ENCODE peak calls at places on chromosomes 7 and 10, in ten cellular contexts. K is stomach, G is spleen, W is adrenal gland, Q is AG04450, Z is PC-3, F is uterus, Y is upper lobe of right lung, D is lung, L is esophagus muscularis mucosa. T is an unnamed sample.
A peak's percentile ranks its signal among the peaks of the same experiment; 100 is the strongest.

GRCh38 chr7:111678281-111678680 is 116.0 kb upstream of the IMMP2L start:
- DNase-seq in Y (no peak), Z (peak; percentile 51), F (no peak), Q (no peak), K (no peak), W (no peak), L (no peak), G (no peak), D (no peak), T (no peak)

GRCh38 chr10:6221971-6222751 is 19.4 kb downstream of the PFKFB3 start:
- DNase-seq in Y (no peak), G (no peak), L (no peak), K (no peak), D (no peak), Q (no peak), W (no peak), F (no peak), Z (no peak), T (no peak)

GRCh38 chr7:100629117-100629711 is 12.1 kb downstream of the TFR2 start:
- DNase-seq in F (no peak), Q (no peak), W (peak; percentile 33), G (no peak), L (no peak), K (peak; percentile 31), D (no peak), Z (peak; percentile 55), Y (no peak), T (no peak)

GRCh38 chr7:131040467-131040932 is 287.2 kb upstream of the MKLN1 start:
- DNase-seq in K (peak; percentile 62), G (no peak), Z (peak; percentile 79), Q (peak; percentile 48), F (peak; percentile 49), L (no peak), W (no peak), Y (no peak), D (no peak), T (peak; percentile 68)

GRCh38 chr7:100208911-100209408 is 10.8 kb upstream of the PVRIG start:
- DNase-seq in D (no peak), Y (no peak), Z (no peak), L (no peak), G (peak; percentile 72), Q (no peak), F (no peak), W (no peak), K (no peak), T (no peak)

GRCh38 chr7:50369408-50370026 is 65.0 kb downstream of the IKZF1 start:
- DNase-seq in F (no peak), Y (no peak), K (no peak), Z (peak; percentile 50), D (no peak), Q (no peak), L (no peak), G (no peak), W (no peak), T (no peak)

GRCh38 chr10:81876253-81876731 is 1.3 kb downstream of the NRG3 start:
- DNase-seq in L (no peak), Q (no peak), D (no peak), W (no peak), K (no peak), G (peak; percentile 59), Z (no peak), F (no peak), Y (peak; percentile 60), T (no peak)

GRCh38 chr10:11875499-11876281 is 52.5 kb downstream of the PROSER2 start:
- DNase-seq in Y (peak; percentile 93), W (peak; percentile 94), Z (peak; percentile 91), K (peak; percentile 96), L (no peak), F (peak; percentile 58), G (peak; percentile 70), D (peak; percentile 92), Q (peak; percentile 15), T (peak; percentile 91)

GRCh38 chr10:54096892-54097291 is 704.1 kb downstream of the PCDH15 start:
- DNase-seq in Y (no peak), L (no peak), G (no peak), Z (no peak), D (no peak), W (no peak), K (no peak), F (no peak), Q (no peak), T (no peak)

GRCh38 chr7:29328050-29328449 is 133.5 kb downstream of the CHN2 start:
- DNase-seq in Y (no peak), F (no peak), Q (no peak), D (no peak), W (no peak), K (no peak), G (no peak), L (no peak), Z (no peak), T (no peak)

GRCh38 chr10:103512591-103513382 is 19.3 kb downstream of the NEURL1 start:
- DNase-seq in K (peak; percentile 34), D (no peak), L (no peak), Y (peak; percentile 48), G (no peak), Q (no peak), F (no peak), W (no peak), Z (no peak), T (peak; percentile 24)

GRCh38 chr7:73811760-73812168 is 19.0 kb upstream of the CLDN4 start:
- DNase-seq in L (no peak), F (peak; percentile 43), Q (no peak), Y (peak; percentile 91), D (peak; percentile 83), K (peak; percentile 80), Z (peak; percentile 84), W (peak; percentile 76), G (peak; percentile 86), T (peak; percentile 63)

GRCh38 chr10:113158183-113158582 is 208.1 kb downstream of the TCF7L2 start:
- DNase-seq in D (no peak), Z (no peak), W (no peak), G (no peak), F (no peak), L (no peak), Y (no peak), K (no peak), Q (peak; percentile 16), T (no peak)

GRCh38 chr10:11447571-11447970 is 163.9 kb downstream of the USP6NL start:
- DNase-seq in Q (no peak), D (no peak), Z (no peak), L (no peak), Y (no peak), K (peak; percentile 34), F (no peak), W (no peak), G (no peak), T (no peak)

GRCh38 chr10:124902462-124902861 is 39.5 kb upstream of the ZRANB1 start:
- DNase-seq in G (no peak), Z (no peak), K (no peak), Q (no peak), F (no peak), D (no peak), L (no peak), Y (no peak), W (no peak), T (no peak)

GRCh38 chr7:1972734-1973133 is 260.0 kb downstream of the MAD1L1 start:
- DNase-seq in D (no peak), F (no peak), L (no peak), Q (no peak), W (no peak), G (no peak), K (no peak), Z (no peak), Y (no peak), T (no peak)
- TF ChIP-seq CTCF in D (no peak), F (no peak), L (no peak), Q (no peak), W (no peak), G (no peak), K (no peak), Z (no peak), Y (no peak), T (no peak)

GRCh38 chr7:143027032-143027431 is at the start of gene OR9A2:
- DNase-seq in Z (no peak), D (no peak), Y (no peak), G (no peak), L (no peak), W (no peak), F (no peak), K (no peak), Q (no peak), T (no peak)
- H3K27ac ChIP-seq in Z (no peak within 1 kb of the TSS), D (no peak within 1 kb of the TSS), Y (no peak within 1 kb of the TSS), G (no peak within 1 kb of the TSS), L (no peak within 1 kb of the TSS), W (no peak within 1 kb of the TSS), F (no peak within 1 kb of the TSS), K (no peak within 1 kb of the TSS), Q (no peak within 1 kb of the TSS), T (no peak within 1 kb of the TSS)

DNA sequence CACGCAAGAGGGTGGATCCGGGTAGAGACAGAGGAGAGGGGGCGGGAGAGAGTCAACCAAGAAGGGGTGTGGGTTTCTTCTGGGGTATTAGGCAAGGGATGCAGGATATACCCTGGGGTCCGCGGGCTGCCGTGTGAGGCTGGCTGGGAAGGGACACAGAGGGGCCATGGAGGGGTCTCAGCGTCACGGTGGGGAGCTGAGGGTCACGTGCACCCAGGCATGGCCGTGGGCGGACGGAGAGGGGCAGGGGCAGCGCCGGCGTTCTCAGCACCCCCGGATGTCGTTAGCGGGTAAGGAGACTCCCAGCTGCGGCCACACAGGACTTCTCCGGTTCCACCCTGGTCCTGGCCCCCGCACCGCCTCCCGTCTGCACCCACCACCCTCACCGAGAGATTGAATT is 70.3 kb downstream of the MICALL2 start:
- DNase-seq in Y (no peak), W (no peak), G (no peak), Q (no peak), K (no peak), F (no peak), D (no peak), Z (no peak), L (no peak), T (no peak)
- H3K27me3 ChIP-seq in Y (peaks cover 38% of the 10 kb centered on the region), W (peaks cover 42% of the 10 kb centered on the region), G (peaks cover 53% of the 10 kb centered on the region), Q (peaks cover 31% of the 10 kb centered on the region), K (peaks cover 92% of the 10 kb centered on the region), F (no peaks in the 10 kb centered on the region), D (no peaks in the 10 kb centered on the region), Z (peaks cover 69% of the 10 kb centered on the region), L (no peaks in the 10 kb centered on the region), T (peaks cover 22% of the 10 kb centered on the region)

GRCh38 chr10:131009801-131010200 is 301.7 kb downstream of the TCERG1L start:
- DNase-seq in L (no peak), Y (no peak), Q (no peak), G (no peak), K (no peak), D (no peak), F (no peak), W (no peak), Z (no peak), T (no peak)
- TF ChIP-seq CTCF in L (no peak), Y (no peak), Q (no peak), G (no peak), K (no peak), D (no peak), F (no peak), W (no peak), Z (no peak), T (no peak)

GRCh38 chr7:76301000-76301399 is 1.5 kb upstream of the HSPB1 start:
- DNase-seq in Z (no peak), Q (no peak), F (no peak), G (no peak), W (no peak), K (no peak), D (no peak), Y (no peak), L (no peak), T (no peak)
- H3K27ac ChIP-seq in Z (no peak overlapping the region), Q (no peak overlapping the region), F (peak overlapping the region; percentile 100), G (no peak overlapping the region), W (peak overlapping the region; percentile 100), K (peak overlapping the region; percentile 45), D (no peak overlapping the region), Y (no peak overlapping the region), L (peak overlapping the region; percentile 93), T (peak overlapping the region; percentile 100)